ENCODE peak calls at places on chromosomes 5 and 9, in four cellular contexts. Y, B, L and T are unnamed samples.

GRCh38 chr9:131308452-131308851 is 18.9 kb downstream of the PLPP7 start:
- DNase-seq in Y (no peak), B (no peak), L (no peak), T (no peak)

GRCh38 chr5:92518318-92518913 is 1062.6 kb downstream of the NR2F1-AS1 start:
- DNase-seq in Y (no peak), B (peak), L (peak), T (peak)

GRCh38 chr5:132405646-132406045 is 36.1 kb downstream of the SLC22A5 start:
- DNase-seq in Y (no peak), B (no peak), L (no peak), T (no peak)

GRCh38 chr9:131589993-131590392 is 44.7 kb downstream of the PRRT1B start:
- DNase-seq in Y (no peak), B (no peak), L (no peak), T (no peak)

GRCh38 chr9:130128251-130128650 is 44.0 kb upstream of the NCS1 start:
- DNase-seq in Y (no peak), B (peak), L (peak), T (no peak)

GRCh38 chr5:20041326-20041977 is 53.5 kb upstream of the CDH18 start:
- DNase-seq in Y (no peak), B (no peak), L (no peak), T (no peak)

GRCh38 chr5:60092671-60093422 is 199.3 kb upstream of the PDE4D start:
- DNase-seq in Y (no peak), B (peak), L (no peak), T (no peak)

GRCh38 chr5:71475788-71476384 is 20.4 kb downstream of the BDP1 start:
- DNase-seq in Y (no peak), B (peak), L (no peak), T (peak)

GRCh38 chr9:34633166-34633565 is 4.3 kb upstream of the ARID3C start:
- DNase-seq in Y (no peak), B (no peak), L (no peak), T (no peak)

GRCh38 chr5:31911291-31912265 is 262.5 kb downstream of the GOLPH3 start:
- DNase-seq in Y (no peak), B (no peak), L (no peak), T (no peak)

GRCh38 chr5:7927466-7928375 is 58.8 kb downstream of the MTRR start:
- DNase-seq in Y (peak), B (peak), L (peak), T (peak)

GRCh38 chr5:131242728-131243255 is 21.1 kb upstream of the CDC42SE2 start:
- DNase-seq in Y (no peak), B (peak), L (no peak), T (no peak)

GRCh38 chr5:150544606-150545219 is 36.8 kb downstream of the NDST1 start:
- DNase-seq in Y (peak), B (peak), L (peak), T (no peak)

GRCh38 chr5:11863920-11864319 is 40.3 kb downstream of the CTNND2 start:
- DNase-seq in Y (no peak), B (no peak), L (no peak), T (no peak)

GRCh38 chr5:24823625-24824024 is 178.8 kb upstream of the CDH10 start:
- DNase-seq in Y (no peak), B (no peak), L (no peak), T (peak)

GRCh38 chr5:2996248-2996647 is 244.8 kb upstream of the IRX2 start:
- DNase-seq in Y (no peak), B (no peak), L (no peak), T (no peak)

GRCh38 chr5:138148811-138149210 is 9.6 kb upstream of the NME5 start:
- DNase-seq in Y (no peak), B (peak), L (peak), T (no peak)

GRCh38 chr9:70409280-70409679 is 5.2 kb downstream of the KLF9 start:
- DNase-seq in Y (no peak), B (no peak), L (no peak), T (no peak)

GRCh38 chr5:157563373-157564148 is 12.0 kb downstream of the ADAM19 start:
- DNase-seq in Y (peak), B (no peak), L (peak), T (peak)

GRCh38 chr9:86600291-86600690 is 246.1 kb upstream of the TUT7 start:
- DNase-seq in Y (no peak), B (no peak), L (no peak), T (no peak)

GRCh38 chr9:37639874-37640273 is 10.9 kb upstream of the FRMPD1 start:
- DNase-seq in Y (no peak), B (no peak), L (no peak), T (no peak)

GRCh38 chr5:19903611-19904010 is 84.4 kb downstream of the CDH18 start:
- DNase-seq in Y (no peak), B (no peak), L (no peak), T (no peak)

GRCh38 chr5:7622498-7622897 is 226.6 kb downstream of the ADCY2 start:
- DNase-seq in Y (no peak), B (no peak), L (no peak), T (no peak)

GRCh38 chr5:1484416-1485319 is 39.1 kb downstream of the LPCAT1 start:
- DNase-seq in Y (no peak), B (peak), L (no peak), T (no peak)
- TF ChIP-seq POLR2A in Y (no peak), B (no peak), L (no peak), T (no peak)

DNA sequence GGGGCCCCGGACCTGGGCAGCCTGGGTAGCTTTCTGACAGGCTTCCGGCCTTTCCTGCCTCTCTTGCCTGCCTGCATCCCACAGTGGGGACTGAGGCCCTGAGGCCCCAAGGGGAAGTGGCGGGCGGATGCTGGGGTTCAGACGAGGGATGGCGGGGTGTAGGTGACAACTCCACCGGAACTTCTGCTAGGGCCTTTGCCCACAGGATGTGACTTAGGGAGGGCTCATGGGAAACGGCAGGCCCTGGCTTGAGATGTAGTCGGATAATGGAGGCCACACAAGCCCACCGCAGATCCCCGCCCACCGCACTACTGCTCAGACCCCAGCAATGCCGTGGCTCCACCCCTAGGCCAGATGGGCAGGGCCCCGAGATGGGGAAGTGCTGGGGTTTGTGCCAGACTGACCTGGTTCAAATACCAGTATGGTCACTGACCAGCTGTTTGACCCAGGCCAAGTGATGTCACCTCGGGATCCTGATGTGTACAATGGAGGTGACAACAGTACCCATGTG is 2.7 kb upstream of the CDK9 start:
- DNase-seq in Y (no peak), B (peak), L (peak), T (no peak)
- TF ChIP-seq POLR2A in Y (no peak), B (no peak), L (no peak), T (no peak)

GRCh38 chr9:4258321-4259093 is 41.4 kb downstream of the GLIS3 start:
- DNase-seq in Y (no peak), B (no peak), L (no peak), T (no peak)

GRCh38 chr9:4262735-4263141 is 37.1 kb downstream of the GLIS3 start:
- DNase-seq in Y (no peak), B (no peak), L (peak), T (peak)

GRCh38 chr9:4260661-4261060 is 39.2 kb downstream of the GLIS3 start:
- DNase-seq in Y (no peak), B (no peak), L (no peak), T (no peak)

DNA sequence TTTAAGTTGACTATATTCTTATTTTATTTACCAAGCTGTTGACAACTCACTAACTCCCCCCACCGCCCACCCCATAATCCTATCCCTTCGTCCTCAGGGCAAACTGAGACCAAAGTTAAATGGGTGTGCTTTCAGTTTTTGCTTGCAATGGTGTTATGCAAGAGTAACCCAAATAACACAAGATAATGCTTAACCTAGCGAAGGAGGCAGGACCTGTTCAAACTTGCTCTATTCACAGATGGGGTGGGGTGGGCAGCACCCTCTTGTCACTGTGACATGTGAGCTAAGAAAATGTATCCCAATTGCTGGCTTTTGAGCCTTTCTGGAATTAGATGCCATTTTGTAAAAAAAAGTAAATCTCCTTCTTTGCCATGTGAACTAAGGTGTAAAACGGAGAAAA is 40.4 kb downstream of the GLIS3 start:
- DNase-seq in Y (no peak), B (no peak), L (no peak), T (no peak)
- TF ChIP-seq POLR2A in Y (no peak), B (no peak), L (no peak), T (no peak)

GRCh38 chr5:109653840-109654239 is 35.9 kb upstream of the MAN2A1 start:
- DNase-seq in Y (no peak), B (no peak), L (no peak), T (no peak)

GRCh38 chr5:109653042-109653441 is 36.7 kb upstream of the MAN2A1 start:
- DNase-seq in Y (no peak), B (no peak), L (peak), T (no peak)

GRCh38 chr5:109649371-109649770 is 40.4 kb upstream of the MAN2A1 start:
- DNase-seq in Y (no peak), B (no peak), L (no peak), T (no peak)

GRCh38 chr5:109652096-109652495 is 37.6 kb upstream of the MAN2A1 start:
- DNase-seq in Y (no peak), B (no peak), L (peak), T (no peak)

DNA sequence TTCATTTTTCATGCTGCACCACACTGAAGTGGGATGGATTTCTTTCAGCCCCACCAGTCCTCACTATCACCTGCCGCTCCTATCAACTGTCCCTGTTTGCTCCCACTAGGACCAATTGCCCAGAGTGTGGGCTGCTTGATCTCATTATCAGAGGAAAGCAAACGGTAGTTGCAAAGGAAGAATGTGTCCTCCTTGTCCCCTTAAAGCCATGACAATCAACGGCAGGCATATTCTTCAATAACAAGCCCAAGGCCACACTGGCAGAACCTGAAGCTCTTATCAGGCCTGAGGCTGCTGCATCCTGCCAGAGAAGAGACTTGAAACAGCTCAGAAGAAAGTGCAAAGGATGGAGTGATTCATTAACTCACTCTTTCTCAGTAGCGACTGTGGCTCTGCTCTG is 39.3 kb upstream of the MAN2A1 start:
- DNase-seq in Y (no peak), B (no peak), L (no peak), T (no peak)
- TF ChIP-seq POLR2A in Y (no peak), B (no peak), L (no peak), T (no peak)

GRCh38 chr5:74684900-74685851 is at the start of gene HEXB:
- DNase-seq in Y (peak), B (peak), L (peak), T (peak)
- TF ChIP-seq POLR2A in Y (peak), B (peak), L (peak), T (peak)

DNA sequence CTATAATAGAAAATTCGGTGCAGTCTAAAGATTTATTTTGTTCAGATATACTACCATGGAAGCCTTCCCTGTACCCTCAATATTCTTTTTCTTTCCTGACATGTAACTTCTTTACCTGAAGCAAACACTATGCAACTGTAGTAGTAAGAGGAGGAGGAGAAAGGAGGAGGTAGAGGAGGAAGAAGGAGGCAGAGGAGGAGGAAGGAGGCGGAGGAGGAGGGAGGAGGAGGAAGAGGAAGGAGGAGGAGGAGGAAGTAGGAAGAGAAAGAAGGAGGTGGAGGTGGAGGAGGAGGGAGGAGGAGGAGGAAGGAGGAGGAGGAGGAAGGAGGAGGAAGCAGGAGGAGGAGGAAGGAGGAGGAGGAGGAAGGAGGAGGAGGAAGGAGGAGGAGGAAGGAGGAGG is 114.3 kb upstream of the LPAR1 start:
- DNase-seq in Y (no peak), B (no peak), L (no peak), T (no peak)
- TF ChIP-seq POLR2A in Y (no peak), B (no peak), L (no peak), T (no peak)

GRCh38 chr5:159208508-159209437 is 580 bp downstream of the RNF145 start:
- DNase-seq in Y (peak), B (peak), L (peak), T (peak)

GRCh38 chr5:159207616-159208507 is 1.5 kb downstream of the RNF145 start:
- DNase-seq in Y (peak), B (peak), L (peak), T (peak)

GRCh38 chr5:159210306-159210722 is 961 bp upstream of the RNF145 start:
- DNase-seq in Y (no peak), B (peak), L (peak), T (no peak)

GRCh38 chr5:159210846-159211245 is 1.5 kb upstream of the RNF145 start:
- DNase-seq in Y (no peak), B (no peak), L (no peak), T (no peak)

DNA sequence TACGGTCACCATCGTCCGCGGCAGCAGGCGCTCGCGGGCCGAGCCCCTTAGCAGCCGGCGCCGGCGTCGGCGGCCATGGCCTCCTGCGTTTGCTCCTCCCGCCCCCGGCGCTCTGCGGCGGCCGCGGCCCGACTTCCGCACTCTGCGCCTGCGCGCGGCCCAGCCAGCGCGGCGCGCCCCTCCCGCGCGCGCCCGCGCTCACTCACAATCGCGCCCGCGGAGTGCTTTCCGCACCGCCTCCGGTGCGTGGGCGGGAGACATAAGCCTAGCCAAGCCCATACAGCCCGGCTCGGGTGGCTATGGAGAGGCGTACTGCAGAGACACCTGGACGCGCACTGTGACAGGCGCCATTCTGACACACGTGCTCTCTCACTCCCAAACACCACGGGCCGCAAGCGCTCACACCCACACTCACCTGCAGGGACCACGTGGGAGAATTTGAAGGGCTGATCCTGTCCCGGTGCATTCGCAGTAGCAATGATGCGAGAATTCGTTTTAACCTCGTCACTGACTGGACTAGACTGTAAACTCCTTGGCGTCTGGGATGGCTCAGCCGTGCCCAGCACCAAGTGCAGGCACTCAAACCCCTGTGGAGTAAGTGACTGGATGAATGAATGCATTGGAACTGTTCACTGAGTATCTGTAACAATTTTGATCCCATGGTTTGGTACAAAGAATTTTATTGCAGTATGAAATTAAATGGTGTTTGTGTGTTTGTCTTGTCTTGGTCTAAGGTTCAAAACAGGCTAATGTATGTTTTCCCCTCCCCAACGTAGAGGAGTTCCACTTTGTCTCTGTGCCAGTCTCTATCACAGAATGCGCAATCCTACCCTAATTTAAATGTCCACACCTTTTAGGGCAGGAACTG is at the start of gene RNF145:
- DNase-seq in Y (peak), B (peak), L (peak), T (peak)
- TF ChIP-seq POLR2A in Y (peak), B (peak), L (peak), T (peak)

DNA sequence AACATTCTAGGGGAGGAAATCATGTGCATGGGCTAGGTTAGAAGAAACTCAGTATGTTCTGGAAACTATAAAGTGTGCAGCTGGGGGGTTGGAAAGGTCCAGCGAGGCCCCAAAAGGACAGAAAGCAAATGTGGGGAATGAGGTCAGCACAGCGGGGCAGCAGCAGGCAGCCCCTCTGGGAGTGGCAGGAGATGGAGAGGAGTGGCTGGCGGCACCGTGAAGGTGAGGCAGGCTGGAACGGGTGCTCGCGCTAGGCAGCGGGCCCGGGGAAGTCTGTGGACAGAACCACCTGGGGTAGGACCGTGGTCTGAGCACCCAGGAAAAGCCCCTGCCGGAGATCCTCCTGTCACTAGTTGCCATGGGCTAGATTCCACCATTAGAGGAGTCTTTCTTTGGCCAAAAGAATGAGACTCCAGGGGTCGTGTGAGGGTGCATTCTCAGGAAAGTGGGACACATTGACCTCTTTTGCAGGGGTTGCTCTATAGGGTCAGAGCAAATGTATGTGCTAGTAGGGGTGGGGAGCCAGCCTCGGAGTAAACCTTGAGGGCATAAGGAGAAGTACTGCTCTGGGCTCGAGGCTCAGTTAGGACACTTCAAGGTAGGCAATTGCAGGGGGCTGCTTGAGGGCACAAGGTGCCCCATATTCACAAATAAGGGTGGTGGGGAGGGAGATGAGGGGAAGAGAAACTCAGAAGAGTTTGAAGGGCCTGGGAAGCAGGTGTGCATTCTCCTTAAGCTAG is 61.2 kb downstream of the IL6ST start:
- DNase-seq in Y (no peak), B (no peak), L (no peak), T (no peak)
- TF ChIP-seq POLR2A in Y (no peak), B (no peak), L (no peak), T (no peak)